ENCODE peak calls at places on chromosomes 12 and 14, in five cellular contexts. A, O, I, V and G are unnamed samples.

GRCh38 chr12:94603434-94604068 is 46.8 kb downstream of the TMCC3 start:
- DNase-seq in O (peak; percentile 44), I (no peak), A (peak; percentile 58), V (peak; percentile 66), G (no peak)

GRCh38 chr12:118714051-118714460 is 267.3 kb upstream of the SRRM4 start:
- DNase-seq in O (peak; percentile 2), I (no peak), V (peak; percentile 37), A (no peak), G (peak; percentile 51)

GRCh38 chr12:110141389-110141788 is 17.2 kb downstream of the IFT81 start:
- DNase-seq in A (no peak), V (no peak), O (no peak), I (no peak), G (no peak)

GRCh38 chr14:103141117-103141796 is 18.0 kb downstream of the TNFAIP2 start:
- DNase-seq in O (no peak), A (peak; percentile 62), V (peak; percentile 66), I (no peak), G (peak; percentile 74)

GRCh38 chr12:100593490-100593889 is 20.0 kb downstream of the GAS2L3 start:
- DNase-seq in O (no peak), A (no peak), V (no peak), I (peak; percentile 41), G (no peak)

GRCh38 chr14:94401083-94401482 is 12.7 kb upstream of the SERPINA1 start:
- DNase-seq in O (peak; percentile 78), V (no peak), I (peak; percentile 83), A (no peak), G (no peak)

GRCh38 chr14:22386924-22387775 is 201.9 kb downstream of the DAD1 start:
- DNase-seq in V (no peak), O (peak; percentile 63), A (peak; percentile 50), I (peak; percentile 39), G (peak; percentile 79)

GRCh38 chr12:97912943-97913342 is 450.3 kb downstream of the RMST start:
- DNase-seq in V (no peak), I (no peak), A (no peak), O (peak; percentile 70), G (no peak)

GRCh38 chr12:56206373-56207166 is 15.2 kb downstream of the RNF41 start:
- DNase-seq in I (peak; percentile 31), A (no peak), O (peak; percentile 59), V (peak; percentile 67), G (peak; percentile 48)

GRCh38 chr14:50795127-50795526 is 35.8 kb downstream of the NIN start:
- DNase-seq in V (no peak), A (no peak), O (no peak), I (no peak), G (no peak)

GRCh38 chr12:32270818-32271710 is 128.3 kb upstream of the FGD4 start:
- DNase-seq in I (peak; percentile 72), O (peak; percentile 5), V (no peak), A (no peak), G (no peak)

GRCh38 chr12:82124711-82125110 is 233.5 kb downstream of the CCDC59 start:
- DNase-seq in I (peak; percentile 63), A (no peak), O (peak; percentile 83), V (no peak), G (no peak)

GRCh38 chr12:48786591-48787544 is 2.0 kb downstream of the ADCY6 start:
- DNase-seq in I (no peak), O (no peak), A (no peak), V (no peak), G (no peak)

GRCh38 chr14:101973356-101973755 is 9.0 kb downstream of the DYNC1H1 start:
- DNase-seq in O (peak; percentile 29), V (no peak), A (no peak), I (no peak), G (no peak)

GRCh38 chr12:106254724-106255123 is 6.9 kb upstream of the CKAP4 start:
- DNase-seq in I (no peak), V (no peak), O (no peak), A (no peak), G (no peak)

GRCh38 chr12:104825408-104825807 is 132.7 kb downstream of the SLC41A2 start:
- DNase-seq in A (no peak), V (peak; percentile 14), I (no peak), O (no peak), G (no peak)

GRCh38 chr12:58818546-58818945 is 101.8 kb downstream of the LRIG3 start:
- DNase-seq in V (no peak), I (peak; percentile 22), O (peak; percentile 33), A (no peak), G (no peak)

GRCh38 chr12:113874999-113875561 is 91.0 kb downstream of the RBM19 start:
- DNase-seq in V (no peak), A (no peak), O (no peak), I (peak; percentile 85), G (no peak)

GRCh38 chr12:93243689-93244513 is 133.8 kb upstream of the NUDT4 start:
- DNase-seq in V (peak; percentile 45), A (no peak), O (peak; percentile 96), I (peak; percentile 39), G (peak; percentile 23)

GRCh38 chr14:79596531-79596930 is 614.8 kb downstream of the DIO2 start:
- DNase-seq in A (no peak), V (no peak), O (no peak), I (peak; percentile 94), G (no peak)

GRCh38 chr14:93905623-93906022 is 21.5 kb upstream of the FAM181A start:
- DNase-seq in O (no peak), A (no peak), V (no peak), I (no peak), G (no peak)

GRCh38 chr14:40757376-40757775 is 849.3 kb upstream of the LRFN5 start:
- DNase-seq in O (no peak), V (no peak), I (no peak), A (no peak), G (no peak)

DNA sequence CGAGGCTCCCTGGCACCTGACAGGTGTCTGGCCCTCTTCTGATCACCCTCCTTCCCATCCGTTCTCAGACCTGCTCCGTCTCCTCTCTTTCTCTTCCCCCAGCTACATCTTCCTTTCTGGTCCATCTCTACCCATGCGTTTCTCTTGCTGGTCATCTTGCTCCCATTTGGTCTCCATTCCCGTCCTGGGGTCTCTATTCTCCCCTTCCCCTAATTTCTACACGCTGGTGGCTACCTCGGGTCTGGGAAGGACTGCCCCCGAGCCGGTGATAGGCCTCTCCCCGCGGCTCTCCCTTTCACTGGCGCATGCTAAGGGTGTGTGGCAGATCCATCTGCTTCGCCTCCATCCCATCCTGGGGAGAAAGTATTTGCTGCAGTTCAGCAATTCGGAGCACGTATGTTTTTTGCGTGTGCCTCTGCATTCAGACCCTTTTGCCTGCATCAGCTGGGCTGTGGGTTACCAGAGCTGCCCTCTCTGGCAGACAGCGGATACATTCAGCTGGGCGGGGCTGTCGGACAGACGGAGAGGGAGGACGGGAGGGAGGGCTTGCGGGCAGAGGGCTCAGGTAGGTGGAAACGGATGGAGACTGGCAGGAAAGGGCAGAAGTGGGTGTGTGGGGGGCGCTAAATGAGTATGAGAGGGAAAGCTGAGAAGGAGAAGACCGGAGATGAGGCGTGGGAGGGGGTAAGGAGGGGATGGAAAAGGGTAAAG is 775 bp downstream of the CLSTN3 start:
- DNase-seq in V (peak; percentile 78), O (peak; percentile 43), A (peak; percentile 69), I (peak; percentile 39), G (peak; percentile 66)
- TF ChIP-seq CTCF in V (no peak), O (no peak), A (no peak), I (no peak), G (no peak)

GRCh38 chr14:58950555-58950954 is 237.9 kb upstream of the DAAM1 start:
- DNase-seq in I (no peak), O (no peak), V (no peak), A (no peak), G (no peak)

GRCh38 chr14:58947156-58947555 is 241.3 kb upstream of the DAAM1 start:
- DNase-seq in O (no peak), A (no peak), V (no peak), I (no peak), G (no peak)

GRCh38 chr14:58944957-58945356 is 243.5 kb upstream of the DAAM1 start:
- DNase-seq in V (no peak), I (no peak), O (no peak), A (no peak), G (no peak)

GRCh38 chr14:58944226-58944769 is 244.2 kb upstream of the DAAM1 start:
- DNase-seq in A (no peak), O (no peak), V (no peak), I (no peak), G (no peak)

GRCh38 chr14:58947816-58948440 is 240.5 kb upstream of the DAAM1 start:
- DNase-seq in A (no peak), O (no peak), I (no peak), V (peak; percentile 18), G (no peak)
- TF ChIP-seq CTCF in A (no peak), O (no peak), I (no peak), V (no peak), G (no peak)

DNA sequence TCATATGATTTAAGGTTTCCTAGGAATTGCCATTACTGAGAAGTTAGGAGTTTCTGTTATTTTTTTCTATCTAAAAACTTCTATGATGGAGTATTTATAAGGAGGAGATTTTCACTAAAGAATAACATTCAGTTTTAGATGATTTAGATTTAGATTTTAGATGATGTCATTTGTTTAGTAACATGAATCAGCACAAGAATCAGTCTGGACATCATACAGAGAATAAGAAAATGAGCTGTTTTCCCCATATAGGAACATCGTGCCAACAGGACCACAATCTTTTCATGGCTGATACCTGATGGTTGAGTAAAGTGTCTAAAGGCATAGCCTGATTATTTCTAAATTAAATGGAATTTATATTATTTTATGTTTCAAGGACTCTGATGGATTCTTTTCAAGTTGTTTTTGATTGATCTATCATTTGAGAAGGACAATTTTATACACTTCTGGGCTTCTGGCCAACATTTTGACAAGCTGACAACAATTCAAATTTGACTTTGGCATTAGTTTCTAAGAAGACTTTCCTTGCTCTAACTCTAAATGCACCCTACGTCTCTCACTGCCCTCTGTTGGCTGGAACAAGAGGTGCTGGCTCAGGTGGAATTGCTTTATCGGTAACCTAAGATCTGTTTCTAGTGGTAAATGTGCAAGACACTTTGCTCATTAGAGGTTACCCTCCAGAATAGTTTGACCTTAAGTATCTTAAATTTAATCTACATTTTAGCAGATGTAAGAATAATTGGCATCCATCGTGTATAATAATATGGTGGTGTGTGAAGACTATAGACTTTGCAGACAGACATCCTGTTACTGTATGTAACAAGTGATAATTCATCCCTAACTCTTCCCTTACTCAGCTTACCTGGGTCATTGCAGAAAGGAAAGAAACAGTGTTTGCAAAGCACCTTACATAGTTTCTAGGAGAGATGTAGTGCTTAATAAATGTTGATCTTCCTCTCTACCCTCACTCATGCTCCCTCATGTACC is 42.8 kb upstream of the CPSF6 start:
- DNase-seq in O (peak; percentile 27), A (no peak), I (no peak), V (no peak), G (no peak)
- TF ChIP-seq CTCF in O (peak; percentile 43), A (peak; percentile 43), I (no peak), V (no peak), G (peak; percentile 26)

GRCh38 chr12:124725099-124725498 is 138.6 kb downstream of the SCARB1 start:
- DNase-seq in O (no peak), I (no peak), V (no peak), A (no peak), G (no peak)

GRCh38 chr12:124727244-124727673 is 136.4 kb downstream of the SCARB1 start:
- DNase-seq in O (no peak), A (peak; percentile 87), I (peak; percentile 56), V (no peak), G (peak; percentile 58)

GRCh38 chr12:124725612-124726237 is 137.9 kb downstream of the SCARB1 start:
- DNase-seq in A (no peak), V (no peak), I (no peak), O (no peak), G (no peak)

GRCh38 chr12:124730455-124730932 is 133.2 kb downstream of the SCARB1 start:
- DNase-seq in O (peak; percentile 29), V (no peak), A (no peak), I (peak; percentile 64), G (no peak)

GRCh38 chr12:124727922-124728321 is 135.7 kb downstream of the SCARB1 start:
- DNase-seq in I (no peak), V (no peak), O (no peak), A (no peak), G (no peak)
- TF ChIP-seq CTCF in I (no peak), V (no peak), O (no peak), A (no peak), G (no peak)